ENCODE peak calls at places on chromosome 11, in nine cellular contexts. H is tibial nerve; X is stimulated activated CD4-positive, alpha-beta T cell treated with anti-CD3 and anti-CD28 coated beads, Interleukin-15, amount 100 ng/mL, for 1 hour; K is C1 segment of cervical spinal cord; J is cardiac muscle cell; M is naive thymus-derived CD4-positive, alpha-beta T cell; C is hypothalamus; I is GF-D8; A is MM.1S. T is an unnamed sample.

GRCh38 chr11:88179966-88180629 is 4.9 kb upstream of the RAB38 start:
- DNase-seq in K (no peak), I (no peak), C (no peak), X (no peak), J (peak; percentile 49), H (no peak), M (no peak), A (no peak), T (no peak)

GRCh38 chr11:92979176-92979575 is 9.7 kb downstream of the MTNR1B start:
- DNase-seq in K (no peak), M (no peak), C (no peak), X (no peak), H (no peak), A (no peak), I (no peak), J (no peak), T (peak; percentile 44)

GRCh38 chr11:33475999-33476398 is 218.8 kb downstream of the HIPK3 start:
- DNase-seq in M (no peak), I (no peak), C (no peak), J (peak; percentile 90), A (peak; percentile 19), X (no peak), H (no peak), K (peak; percentile 8), T (peak; percentile 38)

GRCh38 chr11:120883404-120884135 is 140.3 kb upstream of the TBCEL start:
- DNase-seq in C (no peak), M (no peak), A (no peak), X (no peak), K (no peak), H (no peak), J (peak; percentile 42), I (no peak), T (peak; percentile 25)

GRCh38 chr11:79667377-79667776 is 226.5 kb upstream of the TENM4 start:
- DNase-seq in H (no peak), K (no peak), M (no peak), X (no peak), J (no peak), I (no peak), C (no peak), A (no peak), T (no peak)

GRCh38 chr11:76802151-76802550 is 19.0 kb downstream of the TSKU start:
- DNase-seq in A (no peak), J (no peak), C (no peak), I (no peak), M (no peak), K (no peak), X (no peak), H (no peak), T (no peak)

GRCh38 chr11:11611381-11611780 is 10.4 kb downstream of the GALNT18 start:
- DNase-seq in K (no peak), H (no peak), A (no peak), I (no peak), J (no peak), C (no peak), X (no peak), M (no peak), T (no peak)

GRCh38 chr11:115132829-115133228 is 371.4 kb downstream of the CADM1 start:
- DNase-seq in A (no peak), X (no peak), H (no peak), K (no peak), M (no peak), J (no peak), C (no peak), I (no peak), T (no peak)

GRCh38 chr11:11608783-11609232 is 13.0 kb downstream of the GALNT18 start:
- DNase-seq in H (no peak), C (no peak), M (peak; percentile 4), I (no peak), K (no peak), J (peak; percentile 41), X (no peak), A (peak; percentile 26), T (no peak)

T was measured in NCI-H1092.